ENCODE peak calls at places on chromosome 1, in seven cellular contexts. X is astrocyte of the spinal cord; R is activated CD4-positive, CD25-positive, alpha-beta regulatory T cell; Z is Right ventricle myocardium superior; F is NCI-H146; O is skeletal muscle cell; B is naive thymus-derived CD4-positive, alpha-beta T cell. G is an unnamed sample.

GRCh38 chr1:48048064-48048463 is 50.9 kb upstream of the TRABD2B start:
- DNase-seq in O (peak; percentile 72), F (no peak), Z (no peak), X (peak; percentile 28), B (no peak), R (no peak), G (peak; percentile 2)

GRCh38 chr1:241081473-241081872 is 275.5 kb downstream of the RGS7 start:
- DNase-seq in O (peak; percentile 13), F (no peak), R (no peak), X (peak; percentile 8), B (no peak), Z (no peak), G (peak; percentile 42)

GRCh38 chr1:17297991-17298390 is 10.0 kb upstream of the PADI4 start:
- DNase-seq in B (no peak), Z (no peak), X (no peak), O (no peak), R (no peak), F (no peak), G (no peak)

GRCh38 chr1:208231929-208232360 is 12.2 kb downstream of the PLXNA2 start:
- DNase-seq in Z (no peak), F (peak; percentile 88), B (no peak), X (peak; percentile 80), R (no peak), O (no peak), G (peak; percentile 88)

GRCh38 chr1:198118136-198118535 is 38.7 kb upstream of the NEK7 start:
- DNase-seq in F (no peak), B (no peak), Z (peak; percentile 75), R (no peak), X (peak; percentile 90), O (peak; percentile 94), G (peak; percentile 83)

GRCh38 chr1:57982852-57983251 is 559.0 kb upstream of the DAB1 start:
- DNase-seq in Z (no peak), O (no peak), F (no peak), B (no peak), X (no peak), R (no peak), G (no peak)

GRCh38 chr1:32215629-32216505 is 6.3 kb downstream of the TMEM234 start:
- DNase-seq in B (peak; percentile 53), F (peak; percentile 28), X (peak; percentile 56), R (peak; percentile 15), O (no peak), Z (peak; percentile 67), G (peak; percentile 81)

GRCh38 chr1:70509996-70510876 is 99.2 kb downstream of the CTH start:
- DNase-seq in Z (peak; percentile 41), F (peak; percentile 61), B (peak; percentile 25), X (peak; percentile 96), R (no peak), O (peak; percentile 95), G (peak; percentile 98)

GRCh38 chr1:39368045-39368444 is 123.4 kb upstream of the BMP8A start:
- DNase-seq in R (no peak), F (no peak), X (no peak), O (no peak), Z (no peak), B (no peak), G (no peak)

GRCh38 chr1:22778842-22779520 is 68.3 kb downstream of the EPHB2 start:
- DNase-seq in O (no peak), X (peak; percentile 42), F (no peak), Z (peak; percentile 75), R (no peak), B (no peak), G (no peak)

GRCh38 chr1:177432897-177433296 is 262.1 kb downstream of the BRINP2 start:
- DNase-seq in B (no peak), X (peak; percentile 1), Z (no peak), O (no peak), R (no peak), F (no peak), G (peak; percentile 13)

GRCh38 chr1:4690951-4691675 is 36.7 kb downstream of the AJAP1 start:
- DNase-seq in R (no peak), F (no peak), O (no peak), Z (no peak), B (no peak), X (no peak), G (peak; percentile 6)

GRCh38 chr1:109299087-109299983 is 7.5 kb downstream of the MYBPHL start:
- DNase-seq in F (no peak), B (no peak), R (no peak), Z (peak; percentile 82), X (peak; percentile 93), O (peak; percentile 93), G (peak; percentile 64)

GRCh38 chr1:183185941-183186490 is at the start of gene LAMC2:
- DNase-seq in X (peak; percentile 48), R (no peak), F (peak; percentile 83), O (no peak), B (peak; percentile 6), Z (no peak), G (peak; percentile 40)

GRCh38 chr1:61635529-61635928 is 89.4 kb downstream of the TM2D1 start:
- DNase-seq in X (no peak), O (no peak), B (no peak), F (no peak), Z (no peak), R (no peak), G (no peak)

GRCh38 chr1:68111804-68112436 is 61.5 kb upstream of the DIRAS3 start:
- DNase-seq in F (peak; percentile 79), O (peak; percentile 72), R (no peak), X (peak; percentile 93), B (no peak), Z (peak; percentile 86), G (peak; percentile 86)

GRCh38 chr1:235468970-235469369 is 35.3 kb downstream of the B3GALNT2 start:
- DNase-seq in F (no peak), O (peak; percentile 14), B (no peak), R (no peak), Z (no peak), X (peak; percentile 73), G (peak; percentile 92)

GRCh38 chr1:165403835-165404482 is 41.0 kb downstream of the RXRG start:
- DNase-seq in R (no peak), O (no peak), F (no peak), B (peak; percentile 36), X (no peak), Z (no peak), G (peak; percentile 41)

GRCh38 chr1:46494910-46495309 is 5.3 kb downstream of the DMBX1 start:
- DNase-seq in O (no peak), B (no peak), X (no peak), Z (no peak), F (no peak), R (no peak), G (no peak)

GRCh38 chr1:105492941-105493340 is 1563.5 kb upstream of the PRMT6 start:
- DNase-seq in O (peak; percentile 26), Z (no peak), X (no peak), F (no peak), R (no peak), B (no peak), G (no peak)

GRCh38 chr1:6602669-6603423 is at the start of gene KLHL21:
- DNase-seq in O (peak; percentile 67), R (peak; percentile 85), F (peak; percentile 63), B (peak; percentile 81), Z (peak; percentile 94), X (peak; percentile 91), G (peak; percentile 91)

GRCh38 chr1:1922782-1923680 is 4.0 kb upstream of the TMEM52 start:
- DNase-seq in O (no peak), R (no peak), X (no peak), F (no peak), B (no peak), Z (no peak), G (no peak)

GRCh38 chr1:110293601-110294104 is 45.5 kb upstream of the RBM15 start:
- DNase-seq in Z (no peak), B (no peak), F (no peak), X (no peak), O (no peak), R (no peak), G (no peak)

GRCh38 chr1:7771673-7772299 is 690 bp downstream of the VAMP3 start:
- DNase-seq in O (no peak), X (peak; percentile 21), R (no peak), F (no peak), Z (no peak), B (no peak), G (no peak)

GRCh38 chr1:230084408-230085177 is 17.6 kb downstream of the GALNT2 start:
- DNase-seq in F (no peak), X (peak; percentile 98), R (no peak), Z (no peak), O (peak; percentile 95), B (no peak), G (peak; percentile 98)

GRCh38 chr1:208203127-208203847 is 40.9 kb downstream of the PLXNA2 start:
- DNase-seq in X (peak; percentile 88), O (no peak), F (peak; percentile 82), B (no peak), Z (peak; percentile 73), R (no peak), G (peak; percentile 85)

GRCh38 chr1:6106321-6106731 is 60.6 kb downstream of the KCNAB2 start:
- DNase-seq in Z (peak; percentile 22), O (no peak), B (no peak), F (no peak), X (no peak), R (no peak), G (no peak)

GRCh38 chr1:44723496-44724407 is 7.2 kb downstream of the RNU5D-1 start:
- DNase-seq in X (no peak), R (no peak), F (no peak), B (peak; percentile 30), Z (no peak), O (no peak), G (no peak)

GRCh38 chr1:174040387-174040786 is 18.2 kb upstream of the RC3H1 start:
- DNase-seq in B (no peak), O (peak; percentile 89), F (peak; percentile 49), X (peak; percentile 61), Z (no peak), R (no peak), G (peak; percentile 96)

GRCh38 chr1:89198500-89199072 is at the start of gene GBP4:
- DNase-seq in X (peak; percentile 9), Z (peak; percentile 53), B (peak; percentile 41), O (no peak), F (no peak), R (peak; percentile 26), G (peak; percentile 41)

GRCh38 chr1:162118063-162118462 is 48.6 kb downstream of the NOS1AP start:
- DNase-seq in F (no peak), Z (no peak), R (no peak), B (no peak), X (no peak), O (no peak), G (no peak)

GRCh38 chr1:32774950-32775634 is 42.1 kb downstream of the YARS1 start:
- DNase-seq in O (no peak), B (no peak), F (no peak), X (peak; percentile 80), Z (no peak), R (no peak), G (peak; percentile 75)

GRCh38 chr1:36971832-36972231 is 62.5 kb downstream of the GRIK3 start:
- DNase-seq in Z (peak; percentile 13), B (no peak), F (peak; percentile 17), X (no peak), R (no peak), O (no peak), G (no peak)

GRCh38 chr1:37793773-37794371 is at the start of gene MANEAL:
- DNase-seq in Z (peak; percentile 66), X (peak; percentile 26), R (peak; percentile 10), O (no peak), B (peak; percentile 4), F (peak; percentile 82), G (peak; percentile 46)

G was measured in ELR.